ENCODE peak calls at places on chromosomes 6 and 20, in six cellular contexts. S, K, A, W, Y and B are unnamed samples.
A peak's percentile ranks its signal among the peaks of the same experiment; 100 is the strongest.

GRCh38 chr6:90938116-90938515 is 351.2 kb upstream of the MAP3K7 start:
- DNase-seq in Y (no peak), W (no peak), K (no peak), S (no peak), A (no peak), B (no peak)

GRCh38 chr6:145531032-145531431 is 204.3 kb downstream of the EPM2A start:
- DNase-seq in Y (no peak), W (no peak), K (no peak), A (no peak), S (no peak), B (no peak)

GRCh38 chr6:15259766-15260098 is 13.9 kb downstream of the JARID2 start:
- DNase-seq in S (no peak), Y (no peak), A (no peak), W (no peak), K (peak; percentile 57), B (no peak)

GRCh38 chr6:105951322-105951721 is 134.8 kb upstream of the PRDM1 start:
- DNase-seq in K (no peak), W (no peak), A (no peak), Y (no peak), S (no peak), B (no peak)

GRCh38 chr6:56637640-56638039 is 5.0 kb downstream of the DST start:
- DNase-seq in K (peak; percentile 84), S (no peak), W (peak; percentile 32), Y (no peak), A (no peak), B (no peak)

GRCh38 chr20:36856691-36857635 is 19.0 kb upstream of the TLDC2 start:
- DNase-seq in Y (peak; percentile 64), S (no peak), W (no peak), K (peak; percentile 68), A (no peak), B (peak; percentile 11)

GRCh38 chr6:84791233-84791632 is 26.8 kb upstream of the TBX18 start:
- DNase-seq in K (peak; percentile 83), S (no peak), Y (no peak), A (no peak), W (peak; percentile 40), B (no peak)

GRCh38 chr6:43263314-43264178 is 20.3 kb downstream of the TTBK1 start:
- DNase-seq in A (peak; percentile 73), K (peak; percentile 86), S (peak; percentile 40), W (peak; percentile 95), Y (peak; percentile 89), B (peak; percentile 49)

GRCh38 chr20:58556961-58557360 is 41.8 kb upstream of the APCDD1L start:
- DNase-seq in Y (no peak), W (no peak), K (no peak), S (no peak), A (no peak), B (no peak)

GRCh38 chr6:135195522-135195921 is 14.4 kb downstream of the MYB start:
- DNase-seq in S (no peak), K (no peak), W (no peak), A (no peak), Y (no peak), B (no peak)

GRCh38 chr6:1436334-1437306 is 47.2 kb downstream of the FOXF2 start:
- DNase-seq in Y (peak; percentile 61), A (no peak), K (peak; percentile 88), W (peak; percentile 87), S (no peak), B (no peak)

GRCh38 chr20:4569092-4569491 is 152.6 kb upstream of the PRND start:
- DNase-seq in S (no peak), W (no peak), Y (peak; percentile 26), K (no peak), A (no peak), B (no peak)

GRCh38 chr20:33662172-33662571 is at the start of gene C20orf144:
- DNase-seq in S (no peak), Y (no peak), W (no peak), A (no peak), K (no peak), B (no peak)

GRCh38 chr6:1381397-1382330 is 7.7 kb upstream of the FOXF2 start:
- DNase-seq in K (peak; percentile 83), A (peak; percentile 82), Y (peak; percentile 77), S (no peak), W (peak; percentile 86), B (no peak)

GRCh38 chr6:2037230-2037926 is 208.0 kb downstream of the GMDS start:
- DNase-seq in Y (no peak), A (no peak), K (no peak), W (no peak), S (no peak), B (no peak)

GRCh38 chr6:39365281-39366074 is 43.0 kb upstream of the KCNK16 start:
- DNase-seq in Y (peak; percentile 15), W (peak; percentile 78), K (peak; percentile 74), S (no peak), A (no peak), B (no peak)

GRCh38 chr20:3233131-3233990 is 5.6 kb downstream of the SLC4A11 start:
- DNase-seq in A (no peak), Y (no peak), K (no peak), S (no peak), W (no peak), B (no peak)

GRCh38 chr6:61867635-61868034 is 418.4 kb downstream of the KHDRBS2 start:
- DNase-seq in A (no peak), Y (no peak), K (no peak), W (no peak), S (no peak), B (no peak)